ENCODE peak calls at places on chromosome 9, in six cellular contexts. One of them, this sample, is unnamed. For H3K27me3, the result is how much of the 10 kb centered on the place peaks cover.

GRCh38 chr9:84670106-84670800 is 724 bp downstream of the NTRK2 start:
- DNase-seq in H9: peak
- DNase-seq in IMR-90: no peak
- DNase-seq in neuronal stem cell: peak
- DNase-seq in H1: peak
- DNase-seq in mesenchymal stem cell: peak
- DNase-seq in this sample: peak

GRCh38 chr9:123081824-123082223 is 48.4 kb downstream of the GPR21 start:
- DNase-seq in H9: no peak
- DNase-seq in IMR-90: peak
- DNase-seq in neuronal stem cell: peak
- DNase-seq in H1: no peak
- DNase-seq in mesenchymal stem cell: peak
- DNase-seq in this sample: peak

GRCh38 chr9:107422189-107422802 is 67.3 kb downstream of the KLF4 start:
- DNase-seq in H9: peak
- DNase-seq in IMR-90: peak
- DNase-seq in neuronal stem cell: peak
- DNase-seq in H1: peak
- DNase-seq in mesenchymal stem cell: peak
- DNase-seq in this sample: peak

GRCh38 chr9:129458663-129459549 is 162.0 kb downstream of the C9orf50 start:
- DNase-seq in H9: no peak
- DNase-seq in IMR-90: no peak
- DNase-seq in neuronal stem cell: no peak
- DNase-seq in H1: no peak
- DNase-seq in mesenchymal stem cell: no peak
- DNase-seq in this sample: peak

GRCh38 chr9:69176446-69177135 is 2.5 kb downstream of the TJP2 start:
- DNase-seq in H9: no peak
- DNase-seq in IMR-90: no peak
- DNase-seq in neuronal stem cell: no peak
- DNase-seq in H1: no peak
- DNase-seq in mesenchymal stem cell: no peak
- DNase-seq in this sample: no peak

GRCh38 chr9:104118916-104119315 is 24.8 kb downstream of the SMC2 start:
- DNase-seq in H9: no peak
- DNase-seq in IMR-90: no peak
- DNase-seq in neuronal stem cell: no peak
- DNase-seq in H1: no peak
- DNase-seq in mesenchymal stem cell: no peak
- DNase-seq in this sample: no peak

GRCh38 chr9:127529671-127530070 is 78.4 kb downstream of the LRSAM1 start:
- DNase-seq in H9: no peak
- DNase-seq in IMR-90: no peak
- DNase-seq in neuronal stem cell: no peak
- DNase-seq in H1: no peak
- DNase-seq in mesenchymal stem cell: no peak
- DNase-seq in this sample: no peak

GRCh38 chr9:137459601-137460362 is 648 bp upstream of the NSMF start:
- DNase-seq in H9: no peak
- DNase-seq in IMR-90: no peak
- DNase-seq in neuronal stem cell: no peak
- DNase-seq in H1: no peak
- DNase-seq in mesenchymal stem cell: no peak
- DNase-seq in this sample: no peak

GRCh38 chr9:107841078-107841477 is 351.5 kb upstream of the KLF4 start:
- DNase-seq in H9: no peak
- DNase-seq in IMR-90: no peak
- DNase-seq in neuronal stem cell: no peak
- DNase-seq in H1: no peak
- DNase-seq in mesenchymal stem cell: no peak
- DNase-seq in this sample: no peak

GRCh38 chr9:35827486-35827885 is 1.0 kb downstream of the FAM221B start:
- DNase-seq in H9: no peak
- DNase-seq in IMR-90: peak
- DNase-seq in neuronal stem cell: no peak
- DNase-seq in H1: no peak
- DNase-seq in mesenchymal stem cell: peak
- DNase-seq in this sample: no peak

GRCh38 chr9:120299785-120300184 is 280.2 kb downstream of the CDK5RAP2 start:
- DNase-seq in H9: peak
- DNase-seq in IMR-90: no peak
- DNase-seq in neuronal stem cell: no peak
- DNase-seq in H1: peak
- DNase-seq in mesenchymal stem cell: no peak
- DNase-seq in this sample: peak

GRCh38 chr9:13014484-13014883 is 239.7 kb downstream of the LURAP1L start:
- DNase-seq in H9: no peak
- DNase-seq in IMR-90: no peak
- DNase-seq in neuronal stem cell: no peak
- DNase-seq in H1: no peak
- DNase-seq in mesenchymal stem cell: peak
- DNase-seq in this sample: no peak

GRCh38 chr9:15135167-15135792 is 171.7 kb downstream of the TTC39B start:
- DNase-seq in H9: peak
- DNase-seq in IMR-90: peak
- DNase-seq in neuronal stem cell: peak
- DNase-seq in H1: peak
- DNase-seq in mesenchymal stem cell: peak
- DNase-seq in this sample: peak

GRCh38 chr9:29798599-29798998 is 2225.3 kb upstream of the C9orf72 start:
- DNase-seq in H9: no peak
- DNase-seq in IMR-90: no peak
- DNase-seq in neuronal stem cell: no peak
- DNase-seq in H1: no peak
- DNase-seq in mesenchymal stem cell: no peak
- DNase-seq in this sample: no peak

GRCh38 chr9:127018935-127019334 is 103.5 kb downstream of the ANGPTL2 start:
- DNase-seq in H9: no peak
- DNase-seq in IMR-90: peak
- DNase-seq in neuronal stem cell: no peak
- DNase-seq in H1: no peak
- DNase-seq in mesenchymal stem cell: no peak
- DNase-seq in this sample: no peak

GRCh38 chr9:94112716-94113465 is 28.6 kb downstream of the PTPDC1 start:
- DNase-seq in H9: no peak
- DNase-seq in IMR-90: no peak
- DNase-seq in neuronal stem cell: no peak
- DNase-seq in H1: no peak
- DNase-seq in mesenchymal stem cell: no peak
- DNase-seq in this sample: no peak

GRCh38 chr9:123364241-123364824 is 8.3 kb downstream of the CRB2 start:
- DNase-seq in H9: no peak
- DNase-seq in IMR-90: peak
- DNase-seq in neuronal stem cell: no peak
- DNase-seq in H1: no peak
- DNase-seq in mesenchymal stem cell: peak
- DNase-seq in this sample: no peak

GRCh38 chr9:21568484-21568883 is 86.4 kb upstream of the IFNE start:
- DNase-seq in H9: no peak
- DNase-seq in IMR-90: no peak
- DNase-seq in neuronal stem cell: no peak
- DNase-seq in H1: no peak
- DNase-seq in mesenchymal stem cell: no peak
- DNase-seq in this sample: no peak

GRCh38 chr9:78267889-78268288 is 29.0 kb upstream of the PSAT1 start:
- DNase-seq in H9: no peak
- DNase-seq in IMR-90: no peak
- DNase-seq in neuronal stem cell: no peak
- DNase-seq in H1: no peak
- DNase-seq in mesenchymal stem cell: no peak
- DNase-seq in this sample: no peak

GRCh38 chr9:109739760-109740159 is 40.2 kb upstream of the PALM2AKAP2 start:
- DNase-seq in H9: no peak
- DNase-seq in IMR-90: no peak
- DNase-seq in neuronal stem cell: no peak
- DNase-seq in H1: no peak
- DNase-seq in mesenchymal stem cell: no peak
- DNase-seq in this sample: no peak
- H3K27me3 ChIP-seq in H9: under half
- H3K27me3 ChIP-seq in IMR-90: under half
- H3K27me3 ChIP-seq in neuronal stem cell: under half
- H3K27me3 ChIP-seq in H1: under half
- H3K27me3 ChIP-seq in mesenchymal stem cell: under half
- H3K27me3 ChIP-seq in this sample: under half

GRCh38 chr9:65435464-65435863 is 150.5 kb upstream of the FOXD4L5 start:
- DNase-seq in H9: no peak
- DNase-seq in IMR-90: no peak
- DNase-seq in neuronal stem cell: no peak
- DNase-seq in H1: no peak
- DNase-seq in mesenchymal stem cell: no peak
- DNase-seq in this sample: no peak
- H2BK15ac ChIP-seq in H9: no peak
- H2BK15ac ChIP-seq in IMR-90: no peak
- H2BK15ac ChIP-seq in neuronal stem cell: no peak
- H2BK15ac ChIP-seq in H1: no peak
- H2BK15ac ChIP-seq in mesenchymal stem cell: no peak
- H2BK15ac ChIP-seq in this sample: no peak

GRCh38 chr9:708556-709432 is 132.7 kb upstream of the DMRT1 start:
- DNase-seq in H9: no peak
- DNase-seq in IMR-90: no peak
- DNase-seq in neuronal stem cell: no peak
- DNase-seq in H1: no peak
- DNase-seq in mesenchymal stem cell: peak
- DNase-seq in this sample: no peak
- H2BK120ac ChIP-seq in H9: no peak
- H2BK120ac ChIP-seq in IMR-90: peak
- H2BK120ac ChIP-seq in neuronal stem cell: no peak
- H2BK120ac ChIP-seq in H1: no peak
- H2BK120ac ChIP-seq in mesenchymal stem cell: no peak
- H2BK120ac ChIP-seq in this sample: no peak

GRCh38 chr9:132288956-132289355 is 65.8 kb downstream of the SETX start:
- DNase-seq in H9: no peak
- DNase-seq in IMR-90: peak
- DNase-seq in neuronal stem cell: no peak
- DNase-seq in H1: no peak
- DNase-seq in mesenchymal stem cell: peak
- DNase-seq in this sample: no peak
- H3K27me3 ChIP-seq in H9: under half
- H3K27me3 ChIP-seq in IMR-90: under half
- H3K27me3 ChIP-seq in neuronal stem cell: under half
- H3K27me3 ChIP-seq in H1: under half
- H3K27me3 ChIP-seq in mesenchymal stem cell: under half
- H3K27me3 ChIP-seq in this sample: under half

DNA sequence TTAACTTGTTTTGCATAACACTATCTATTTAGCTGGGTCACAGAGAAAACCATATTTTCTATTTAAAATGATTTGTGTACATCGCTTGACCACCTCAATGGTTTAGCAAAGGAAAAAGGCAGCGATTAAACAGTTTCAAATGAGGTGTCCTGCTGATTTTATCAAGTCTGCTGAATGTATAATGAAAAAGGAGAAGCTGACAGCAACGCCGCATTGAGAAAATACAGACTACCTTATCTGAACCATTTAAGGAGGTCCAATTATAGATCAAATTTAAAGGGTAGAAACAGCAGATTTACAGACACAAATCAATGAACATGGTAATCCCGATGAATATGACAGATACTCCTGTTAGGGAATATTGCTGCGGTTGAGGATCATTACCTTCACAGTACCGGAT is 29.6 kb downstream of the PSMB7 start:
- DNase-seq in H9: no peak
- DNase-seq in IMR-90: no peak
- DNase-seq in neuronal stem cell: no peak
- DNase-seq in H1: no peak
- DNase-seq in mesenchymal stem cell: no peak
- DNase-seq in this sample: no peak
- H2BK15ac ChIP-seq in H9: no peak
- H2BK15ac ChIP-seq in IMR-90: no peak
- H2BK15ac ChIP-seq in neuronal stem cell: no peak
- H2BK15ac ChIP-seq in H1: no peak
- H2BK15ac ChIP-seq in mesenchymal stem cell: no peak
- H2BK15ac ChIP-seq in this sample: no peak

DNA sequence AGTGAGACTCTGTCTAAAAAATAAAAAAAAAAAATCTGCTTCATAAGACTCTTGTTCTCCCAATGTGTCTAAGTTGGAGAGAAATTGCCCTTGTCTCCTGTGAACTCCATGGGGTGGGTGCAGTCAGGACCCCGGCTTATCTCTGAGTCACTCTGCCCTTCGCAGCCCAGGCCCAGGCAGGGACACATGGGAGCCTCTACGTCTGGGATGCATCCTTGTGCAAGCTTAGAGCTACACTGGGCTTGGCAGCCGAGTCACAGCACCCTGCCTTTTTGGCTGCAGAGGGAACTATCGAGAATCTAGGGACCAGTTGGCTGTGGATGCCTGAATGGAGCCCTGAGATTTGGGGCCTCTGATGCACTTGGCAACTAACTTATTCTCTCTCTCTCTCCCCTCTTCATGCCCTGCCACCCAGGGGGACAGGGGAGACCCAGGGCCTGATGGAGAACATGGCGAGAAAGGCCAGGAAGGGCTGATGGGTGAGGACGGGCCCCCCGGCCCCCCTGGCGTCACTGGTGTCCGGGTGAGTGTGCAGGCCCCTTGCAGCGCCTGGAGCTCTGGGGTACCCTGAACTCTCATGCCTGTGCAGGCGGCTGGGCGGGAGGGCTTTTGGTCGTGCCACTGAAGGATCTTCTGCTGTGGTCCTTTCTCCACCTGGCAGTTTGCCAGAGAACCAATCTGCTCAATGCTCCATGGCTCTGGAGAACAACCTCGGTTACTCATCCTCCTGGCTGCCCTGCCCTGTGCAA is 47.5 kb upstream of the ORM1 start:
- DNase-seq in H9: peak
- DNase-seq in IMR-90: peak
- DNase-seq in neuronal stem cell: no peak
- DNase-seq in H1: peak
- DNase-seq in mesenchymal stem cell: no peak
- DNase-seq in this sample: no peak
- H2BK120ac ChIP-seq in H9: no peak
- H2BK120ac ChIP-seq in IMR-90: peak
- H2BK120ac ChIP-seq in neuronal stem cell: no peak
- H2BK120ac ChIP-seq in H1: no peak
- H2BK120ac ChIP-seq in mesenchymal stem cell: no peak
- H2BK120ac ChIP-seq in this sample: no peak

GRCh38 chr9:133612051-133612450 is 2.9 kb upstream of the FAM163B start:
- DNase-seq in H9: no peak
- DNase-seq in IMR-90: no peak
- DNase-seq in neuronal stem cell: no peak
- DNase-seq in H1: no peak
- DNase-seq in mesenchymal stem cell: no peak
- DNase-seq in this sample: no peak

GRCh38 chr9:133614056-133614455 is 4.9 kb upstream of the FAM163B start:
- DNase-seq in H9: no peak
- DNase-seq in IMR-90: no peak
- DNase-seq in neuronal stem cell: no peak
- DNase-seq in H1: no peak
- DNase-seq in mesenchymal stem cell: no peak
- DNase-seq in this sample: no peak

GRCh38 chr9:133612816-133613215 is 3.6 kb upstream of the FAM163B start:
- DNase-seq in H9: no peak
- DNase-seq in IMR-90: no peak
- DNase-seq in neuronal stem cell: no peak
- DNase-seq in H1: no peak
- DNase-seq in mesenchymal stem cell: no peak
- DNase-seq in this sample: no peak

GRCh38 chr9:133614678-133615077 is 5.5 kb upstream of the FAM163B start:
- DNase-seq in H9: no peak
- DNase-seq in IMR-90: no peak
- DNase-seq in neuronal stem cell: no peak
- DNase-seq in H1: no peak
- DNase-seq in mesenchymal stem cell: no peak
- DNase-seq in this sample: no peak

GRCh38 chr9:133613396-133613795 is 4.2 kb upstream of the FAM163B start:
- DNase-seq in H9: no peak
- DNase-seq in IMR-90: no peak
- DNase-seq in neuronal stem cell: no peak
- DNase-seq in H1: no peak
- DNase-seq in mesenchymal stem cell: no peak
- DNase-seq in this sample: no peak
- H3K27me3 ChIP-seq in H9: under half
- H3K27me3 ChIP-seq in IMR-90: half or more
- H3K27me3 ChIP-seq in neuronal stem cell: half or more
- H3K27me3 ChIP-seq in H1: under half
- H3K27me3 ChIP-seq in mesenchymal stem cell: half or more
- H3K27me3 ChIP-seq in this sample: under half

This sample was measured in mesendoderm.